ENCODE peak calls at places on chromosomes 13 and 19, in seven cellular contexts. K is uterus, S is esophagus squamous epithelium, Y is esophagus muscularis mucosa, U is heart right ventricle, E is body of pancreas, C is pancreas. Q is an unnamed sample.

GRCh38 chr19:35107541-35107939 is 8.1 kb upstream of the FXYD3 start:
- DNase-seq in S (no peak), U (no peak), K (no peak), Y (no peak), E (peak), C (no peak), Q (no peak)

GRCh38 chr13:22073718-22074117 is 402.8 kb downstream of the FGF9 start:
- DNase-seq in E (no peak), C (no peak), K (no peak), U (no peak), S (no peak), Y (no peak), Q (no peak)

GRCh38 chr19:7904074-7905020 is 670 bp downstream of the MAP2K7 start:
- DNase-seq in U (no peak), K (peak), S (no peak), C (no peak), Y (no peak), E (peak), Q (no peak)

GRCh38 chr19:2188708-2189385 is 25.1 kb downstream of the DOT1L start:
- DNase-seq in Y (no peak), E (no peak), S (no peak), C (no peak), K (no peak), U (no peak), Q (no peak)

GRCh38 chr13:34176636-34177035 is 358.7 kb downstream of the RFC3 start:
- DNase-seq in S (no peak), E (no peak), U (no peak), K (no peak), Y (no peak), C (no peak), Q (no peak)

GRCh38 chr13:52010890-52011689 is at the start of gene ATP7B:
- DNase-seq in Y (no peak), S (no peak), C (no peak), E (no peak), K (peak), U (peak), Q (no peak)

GRCh38 chr19:52941941-52942370 is 18.7 kb upstream of the ZNF888 start:
- DNase-seq in E (peak), C (peak), U (peak), K (peak), S (no peak), Y (no peak), Q (no peak)

GRCh38 chr19:41449865-41450178 is 6.9 kb downstream of the ERICH4 start:
- DNase-seq in C (no peak), E (no peak), Y (no peak), S (no peak), U (no peak), K (no peak), Q (peak)

GRCh38 chr13:37141011-37141410 is 35.5 kb upstream of the CSNK1A1L start:
- DNase-seq in C (no peak), Y (no peak), E (no peak), S (no peak), U (no peak), K (no peak), Q (no peak)

GRCh38 chr19:35045667-35046300 is 4.3 kb downstream of the HPN start:
- DNase-seq in C (no peak), U (no peak), S (no peak), Y (no peak), E (peak), K (no peak), Q (no peak)

GRCh38 chr19:9885077-9885552 is 50.0 kb downstream of the PIN1 start:
- DNase-seq in E (no peak), U (peak), K (peak), Y (no peak), C (no peak), S (no peak), Q (no peak)

GRCh38 chr19:39173502-39173991 is 23.2 kb upstream of the NCCRP1 start:
- DNase-seq in C (no peak), U (no peak), Y (no peak), E (no peak), S (no peak), K (no peak), Q (no peak)

GRCh38 chr13:39655041-39655568 is 357 bp upstream of the COG6 start:
- DNase-seq in Y (no peak), U (no peak), K (no peak), C (no peak), S (no peak), E (no peak), Q (no peak)

GRCh38 chr13:39656325-39656677 is 839 bp downstream of the COG6 start:
- DNase-seq in U (no peak), K (no peak), S (no peak), Y (no peak), E (no peak), C (no peak), Q (no peak)

DNA sequence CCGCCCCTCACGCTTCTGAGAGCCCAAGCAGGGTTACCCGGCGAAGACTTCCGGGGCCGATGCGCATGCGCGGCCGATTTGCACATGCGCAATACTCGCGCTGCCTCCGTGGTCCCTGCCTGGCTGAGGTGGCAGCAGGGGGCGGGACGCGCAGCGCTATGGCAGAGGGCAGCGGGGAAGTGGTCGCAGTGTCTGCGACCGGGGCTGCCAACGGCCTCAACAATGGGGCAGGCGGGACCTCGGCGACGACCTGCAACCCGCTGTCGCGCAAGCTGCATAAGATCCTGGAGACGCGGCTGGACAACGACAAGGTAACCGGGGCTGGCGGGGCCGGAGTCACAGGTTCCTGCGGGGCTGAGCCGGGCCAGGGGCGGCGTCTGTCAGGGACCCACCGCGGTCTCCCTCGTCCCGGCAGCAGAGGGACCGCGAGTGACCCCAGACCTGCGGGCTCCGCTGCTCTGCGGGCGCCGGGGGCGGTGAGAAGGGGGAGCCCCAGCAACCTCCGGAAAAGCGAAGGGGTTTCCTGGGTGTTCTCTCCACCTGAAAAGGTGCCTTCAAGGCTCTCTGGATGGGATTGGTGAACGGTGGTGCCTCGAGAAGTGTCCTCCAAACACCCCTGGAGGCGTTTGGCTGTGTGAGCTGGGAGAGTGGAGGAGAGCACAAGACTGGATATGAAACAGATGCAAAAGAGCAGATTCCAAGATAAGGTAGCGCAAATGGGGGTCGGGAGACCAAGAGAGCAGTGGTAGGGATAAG is at the start of gene COG6:
- DNase-seq in Y (peak), C (peak), K (peak), E (peak), U (peak), S (peak), Q (peak)
- TF ChIP-seq CTCF in Y (peak), C (no peak), K (peak), E (no peak), U (no peak), S (peak), Q (peak)

GRCh38 chr19:17236414-17236716 is 9.4 kb downstream of the NR2F6 start:
- DNase-seq in Y (no peak), C (no peak), K (no peak), S (no peak), E (no peak), U (no peak), Q (no peak)

GRCh38 chr19:17234911-17235617 is 9.0 kb downstream of the OCEL1 start:
- DNase-seq in U (no peak), S (no peak), E (peak), K (peak), C (peak), Y (no peak), Q (no peak)

GRCh38 chr19:17237747-17238706 is 7.7 kb downstream of the NR2F6 start:
- DNase-seq in Y (no peak), S (no peak), U (no peak), C (no peak), E (no peak), K (no peak), Q (no peak)

GRCh38 chr19:17235618-17236413 is 9.8 kb downstream of the OCEL1 start:
- DNase-seq in U (no peak), S (no peak), E (peak), K (peak), C (peak), Y (no peak), Q (peak)

GRCh38 chr19:17236831-17237543 is 8.7 kb downstream of the NR2F6 start:
- DNase-seq in E (no peak), Y (no peak), U (no peak), K (no peak), S (no peak), C (no peak), Q (no peak)
- TF ChIP-seq CTCF in E (no peak), Y (no peak), U (no peak), K (no peak), S (no peak), C (no peak), Q (no peak)

GRCh38 chr19:13908674-13909073 is 2.7 kb downstream of the CC2D1A start:
- DNase-seq in S (no peak), E (no peak), C (no peak), Y (no peak), K (no peak), U (no peak), Q (no peak)

GRCh38 chr19:13905634-13906524 is at the start of the genes BRME1 and CC2D1A:
- DNase-seq in K (peak), S (peak), C (peak), U (peak), Y (peak), E (peak), Q (peak)

GRCh38 chr19:13906910-13907309 is 909 bp downstream of the CC2D1A start:
- DNase-seq in K (no peak), U (no peak), S (no peak), E (no peak), C (no peak), Y (no peak), Q (no peak)

GRCh38 chr19:13906525-13906904 is 514 bp downstream of the CC2D1A start:
- DNase-seq in C (peak), U (peak), Y (no peak), S (no peak), E (peak), K (no peak), Q (no peak)

GRCh38 chr19:13909430-13909829 is 3.4 kb downstream of the CC2D1A start:
- DNase-seq in C (no peak), Y (no peak), S (no peak), U (no peak), E (peak), K (no peak), Q (no peak)
- TF ChIP-seq CTCF in C (no peak), Y (no peak), S (no peak), U (no peak), E (no peak), K (no peak), Q (no peak)

DNA sequence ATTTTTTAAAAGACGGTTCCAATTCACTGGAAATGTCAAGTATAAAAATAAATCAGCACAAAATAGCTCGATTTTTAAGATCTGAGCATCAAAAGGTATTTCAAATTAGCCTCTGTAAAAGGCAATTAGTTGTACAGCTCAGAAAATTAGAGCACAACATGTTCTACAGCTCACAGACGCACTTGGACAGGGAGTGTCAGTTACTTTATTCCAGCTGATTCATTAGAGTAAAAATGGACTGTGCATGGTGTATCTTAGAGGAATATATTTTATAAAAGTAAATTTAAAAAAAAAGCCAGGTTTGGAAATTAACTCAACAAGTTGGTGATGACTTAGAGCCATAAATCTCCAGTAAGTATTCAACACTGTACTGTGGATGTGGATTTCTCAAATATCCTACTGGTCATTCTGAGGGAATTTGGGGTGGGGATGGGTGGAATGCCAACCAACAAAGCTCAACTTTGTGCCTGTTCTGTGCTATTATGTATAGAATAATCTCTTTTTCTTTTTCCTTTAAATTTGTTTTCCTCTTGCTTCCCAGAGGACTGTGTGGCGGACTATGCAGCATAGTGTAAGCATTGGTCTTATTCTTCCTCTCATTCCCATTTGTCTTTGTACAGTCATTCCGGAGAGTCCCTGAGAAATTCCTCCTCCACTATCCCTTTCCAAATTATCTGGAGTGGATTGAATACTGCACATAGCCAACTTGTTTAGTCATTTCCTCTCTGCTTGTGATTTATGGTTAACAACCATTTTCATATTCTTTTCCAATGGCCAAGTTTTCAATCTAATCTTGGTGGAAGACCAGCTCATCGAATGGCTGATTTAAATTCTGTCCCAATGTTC is 169.3 kb downstream of the DCT start:
- DNase-seq in K (no peak), S (no peak), U (no peak), E (no peak), Y (no peak), C (no peak), Q (no peak)
- TF ChIP-seq CTCF in K (no peak), S (no peak), U (no peak), E (no peak), Y (no peak), C (no peak), Q (no peak)

GRCh38 chr13:41751277-41751676 is 209.6 kb downstream of the VWA8 start:
- DNase-seq in U (peak), K (peak), C (no peak), S (no peak), Y (no peak), E (peak), Q (no peak)

GRCh38 chr13:41751734-41752445 is 209.0 kb downstream of the VWA8 start:
- DNase-seq in E (no peak), Y (no peak), K (no peak), U (no peak), C (no peak), S (no peak), Q (no peak)

DNA sequence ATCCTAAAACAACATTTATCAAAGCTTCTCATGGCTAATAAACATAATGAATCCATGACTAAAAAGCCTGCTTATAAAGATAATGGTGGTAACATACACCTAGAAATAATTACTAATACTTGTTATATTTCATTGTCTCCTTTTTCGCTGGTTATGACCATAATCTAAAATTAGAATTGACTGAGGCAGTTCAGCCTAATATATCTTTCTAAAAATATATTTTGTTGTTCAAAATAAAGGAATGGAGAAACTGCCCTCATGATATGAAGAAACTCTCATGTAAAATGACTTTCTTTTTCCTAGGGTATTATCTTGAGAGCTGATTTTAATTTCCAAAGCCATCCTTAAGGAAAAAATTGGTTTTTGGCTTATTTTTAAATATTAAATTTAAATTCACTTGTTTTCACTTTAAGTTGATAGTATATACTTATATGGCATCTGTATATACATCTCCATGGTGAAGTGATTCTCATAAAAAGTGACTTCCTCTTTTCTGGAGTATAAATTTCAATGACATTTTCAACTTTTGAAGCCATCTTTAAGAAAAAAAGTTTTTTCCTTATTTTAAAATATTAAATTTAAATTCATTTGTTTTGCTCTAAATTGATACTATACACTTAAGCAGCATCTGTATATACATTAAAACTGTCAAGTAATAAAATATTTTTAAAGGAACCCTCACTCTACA is 204.6 kb downstream of the VWA8 start:
- DNase-seq in Y (no peak), C (no peak), E (no peak), S (no peak), U (no peak), K (no peak), Q (no peak)
- TF ChIP-seq CTCF in Y (no peak), C (no peak), E (no peak), S (no peak), U (no peak), K (no peak), Q (no peak)

GRCh38 chr13:19601749-19602725 is 31.4 kb upstream of the MPHOSPH8 start:
- DNase-seq in Y (no peak), C (peak), S (no peak), U (no peak), K (no peak), E (peak), Q (peak)
- TF ChIP-seq CTCF in Y (no peak), C (no peak), S (no peak), U (no peak), K (no peak), E (peak), Q (peak)

DNA sequence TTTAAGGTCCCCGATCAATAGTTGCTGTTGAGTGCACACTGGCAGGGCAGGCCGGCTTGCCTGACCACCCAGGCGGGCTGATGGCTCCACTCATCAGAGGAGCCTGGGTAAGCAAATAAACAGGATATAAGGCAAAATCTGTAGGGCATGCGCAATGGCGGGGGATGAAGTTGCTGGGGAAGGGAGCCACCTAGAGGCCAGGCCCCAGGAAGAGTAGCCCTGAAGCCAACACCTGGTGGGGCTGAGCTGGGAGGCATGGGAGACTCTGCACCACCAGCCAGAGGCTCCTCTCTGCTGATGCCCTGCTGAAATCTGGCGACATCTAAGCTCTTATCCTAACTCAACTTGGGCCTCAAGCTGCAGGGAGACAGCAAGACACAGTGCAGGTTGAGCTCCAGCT is 324.3 kb downstream of the ZNF536 start:
- DNase-seq in E (peak), S (no peak), U (no peak), C (peak), K (peak), Y (no peak), Q (no peak)
- TF ChIP-seq CTCF in E (peak), S (no peak), U (peak), C (peak), K (no peak), Y (no peak), Q (no peak)